ENCODE peak calls at places on chromosomes 6 and 20, in four cellular contexts. One of them, this sample, is unnamed.
A peak's percentile ranks its signal among the peaks of the same experiment; 100 is the strongest.

GRCh38 chr6:101088594-101088993 is 207.5 kb upstream of the ASCC3 start:
- DNase-seq in H9: no peak
- DNase-seq in IMR-90: no peak
- DNase-seq in H1: no peak
- DNase-seq in this sample: no peak

GRCh38 chr6:80338201-80338836 is 231.8 kb downstream of the BCKDHB start:
- DNase-seq in H9: peak; percentile 84
- DNase-seq in IMR-90: peak; percentile 54
- DNase-seq in H1: peak; percentile 64
- DNase-seq in this sample: peak; percentile 83

GRCh38 chr6:22343864-22344263 is 47.0 kb upstream of the PRL start:
- DNase-seq in H9: no peak
- DNase-seq in IMR-90: no peak
- DNase-seq in H1: no peak
- DNase-seq in this sample: peak; percentile 12

GRCh38 chr6:130473886-130474285 is 108.1 kb downstream of the TMEM200A start:
- DNase-seq in H9: no peak
- DNase-seq in IMR-90: peak; percentile 69
- DNase-seq in H1: no peak
- DNase-seq in this sample: no peak

GRCh38 chr6:126535138-126535537 is 195.2 kb downstream of the CENPW start:
- DNase-seq in H9: no peak
- DNase-seq in IMR-90: no peak
- DNase-seq in H1: no peak
- DNase-seq in this sample: no peak

GRCh38 chr20:34164569-34164968 is 52.5 kb upstream of the EIF2S2 start:
- DNase-seq in H9: no peak
- DNase-seq in IMR-90: no peak
- DNase-seq in H1: no peak
- DNase-seq in this sample: no peak

GRCh38 chr6:143276436-143276835 is 174.1 kb downstream of the ADAT2 start:
- DNase-seq in H9: no peak
- DNase-seq in IMR-90: no peak
- DNase-seq in H1: no peak
- DNase-seq in this sample: no peak

GRCh38 chr20:21583486-21584168 is 69.8 kb upstream of the NKX2-2 start:
- DNase-seq in H9: no peak
- DNase-seq in IMR-90: no peak
- DNase-seq in H1: no peak
- DNase-seq in this sample: no peak

GRCh38 chr6:107361568-107362270 is 97.6 kb downstream of the PDSS2 start:
- DNase-seq in H9: no peak
- DNase-seq in IMR-90: peak; percentile 82
- DNase-seq in H1: peak; percentile 13
- DNase-seq in this sample: peak; percentile 27

GRCh38 chr20:4341804-4342560 is 326.6 kb upstream of the RNF24 start:
- DNase-seq in H9: no peak
- DNase-seq in IMR-90: peak; percentile 53
- DNase-seq in H1: no peak
- DNase-seq in this sample: no peak

GRCh38 chr6:167734662-167735497 is 91.8 kb upstream of the AFDN start:
- DNase-seq in H9: no peak
- DNase-seq in IMR-90: no peak
- DNase-seq in H1: no peak
- DNase-seq in this sample: no peak

GRCh38 chr20:36153754-36154695 is 515 bp upstream of the EPB41L1 start:
- DNase-seq in H9: peak; percentile 85
- DNase-seq in IMR-90: peak; percentile 59
- DNase-seq in H1: no peak
- DNase-seq in this sample: peak; percentile 64

GRCh38 chr6:170206931-170207431 is 83.9 kb downstream of the DLL1 start:
- DNase-seq in H9: no peak
- DNase-seq in IMR-90: no peak
- DNase-seq in H1: no peak
- DNase-seq in this sample: no peak

GRCh38 chr20:58813369-58813768 is 37.3 kb downstream of the GNAS-AS1 start:
- DNase-seq in H9: no peak
- DNase-seq in IMR-90: no peak
- DNase-seq in H1: no peak
- DNase-seq in this sample: no peak

GRCh38 chr20:32358883-32359632 is 927 bp downstream of the ASXL1 start:
- DNase-seq in H9: peak; percentile 91
- DNase-seq in IMR-90: peak; percentile 51
- DNase-seq in H1: peak; percentile 75
- DNase-seq in this sample: peak; percentile 87

GRCh38 chr6:5464096-5464885 is 203.0 kb downstream of the FARS2 start:
- DNase-seq in H9: no peak
- DNase-seq in IMR-90: peak; percentile 20
- DNase-seq in H1: no peak
- DNase-seq in this sample: no peak

DNA sequence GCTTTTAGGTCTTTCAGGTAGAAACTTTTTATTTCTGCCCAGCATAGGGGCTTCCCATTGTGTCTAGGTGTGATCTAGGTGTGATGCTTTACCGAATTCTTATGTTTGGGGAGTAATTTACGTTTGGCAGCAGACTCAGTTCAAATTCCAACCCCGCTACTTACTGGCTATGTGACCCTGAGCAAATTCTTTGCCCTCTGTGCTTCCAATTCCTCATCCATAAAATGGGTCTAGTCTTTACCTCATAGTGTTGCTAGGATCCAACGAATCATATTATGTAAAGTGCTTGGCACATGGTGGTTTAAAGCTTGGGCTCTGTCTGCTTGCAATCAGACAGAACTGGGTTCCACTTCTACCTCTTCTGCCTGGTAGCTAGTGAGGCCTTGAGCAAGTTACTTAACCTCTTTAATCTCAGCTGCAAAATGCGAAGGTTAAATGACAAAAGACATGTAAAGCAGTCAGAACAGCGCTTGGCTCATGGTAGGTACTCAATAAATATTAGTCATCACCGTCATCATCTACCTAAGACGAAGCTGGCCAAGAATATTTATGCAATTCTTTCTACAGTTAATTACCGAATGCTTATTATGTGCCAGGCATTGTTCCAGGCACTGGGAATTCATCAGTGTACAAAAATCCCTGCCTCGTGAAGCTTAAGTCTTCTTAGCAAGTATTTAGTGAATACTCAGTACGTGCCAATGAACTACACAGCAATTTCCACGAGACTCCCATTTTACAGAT is 1.0 kb downstream of the NSFL1C start:
- DNase-seq in H9: no peak
- DNase-seq in IMR-90: peak; percentile 5
- DNase-seq in H1: no peak
- DNase-seq in this sample: no peak
- H2BK120ac ChIP-seq in H9: no peak overlapping the region
- H2BK120ac ChIP-seq in IMR-90: no peak overlapping the region
- H2BK120ac ChIP-seq in H1: no peak overlapping the region
- H2BK120ac ChIP-seq in this sample: no peak overlapping the region

GRCh38 chr6:31897612-31898199 is at the start of gene EHMT2:
- DNase-seq in H9: peak; percentile 86
- DNase-seq in IMR-90: peak; percentile 68
- DNase-seq in H1: no peak
- DNase-seq in this sample: peak; percentile 93
- H3K56ac ChIP-seq in H9: no peak within 1 kb of the TSS
- H3K56ac ChIP-seq in IMR-90: peak within 1 kb of the TSS; percentile 80
- H3K56ac ChIP-seq in H1: peak within 1 kb of the TSS; percentile 73
- H3K56ac ChIP-seq in this sample: peak within 1 kb of the TSS; percentile 92

GRCh38 chr6:17599885-17600526 is at the start of gene FAM8A1:
- DNase-seq in H9: peak; percentile 97
- DNase-seq in IMR-90: peak; percentile 80
- DNase-seq in H1: peak; percentile 90
- DNase-seq in this sample: peak; percentile 98

GRCh38 chr6:17596085-17596484 is 4.0 kb upstream of the FAM8A1 start:
- DNase-seq in H9: no peak
- DNase-seq in IMR-90: no peak
- DNase-seq in H1: no peak
- DNase-seq in this sample: no peak

GRCh38 chr6:17602888-17603287 is 2.8 kb downstream of the FAM8A1 start:
- DNase-seq in H9: no peak
- DNase-seq in IMR-90: no peak
- DNase-seq in H1: no peak
- DNase-seq in this sample: no peak

GRCh38 chr6:17601389-17601703 is 1.2 kb downstream of the FAM8A1 start:
- DNase-seq in H9: no peak
- DNase-seq in IMR-90: peak; percentile 5
- DNase-seq in H1: no peak
- DNase-seq in this sample: no peak

DNA sequence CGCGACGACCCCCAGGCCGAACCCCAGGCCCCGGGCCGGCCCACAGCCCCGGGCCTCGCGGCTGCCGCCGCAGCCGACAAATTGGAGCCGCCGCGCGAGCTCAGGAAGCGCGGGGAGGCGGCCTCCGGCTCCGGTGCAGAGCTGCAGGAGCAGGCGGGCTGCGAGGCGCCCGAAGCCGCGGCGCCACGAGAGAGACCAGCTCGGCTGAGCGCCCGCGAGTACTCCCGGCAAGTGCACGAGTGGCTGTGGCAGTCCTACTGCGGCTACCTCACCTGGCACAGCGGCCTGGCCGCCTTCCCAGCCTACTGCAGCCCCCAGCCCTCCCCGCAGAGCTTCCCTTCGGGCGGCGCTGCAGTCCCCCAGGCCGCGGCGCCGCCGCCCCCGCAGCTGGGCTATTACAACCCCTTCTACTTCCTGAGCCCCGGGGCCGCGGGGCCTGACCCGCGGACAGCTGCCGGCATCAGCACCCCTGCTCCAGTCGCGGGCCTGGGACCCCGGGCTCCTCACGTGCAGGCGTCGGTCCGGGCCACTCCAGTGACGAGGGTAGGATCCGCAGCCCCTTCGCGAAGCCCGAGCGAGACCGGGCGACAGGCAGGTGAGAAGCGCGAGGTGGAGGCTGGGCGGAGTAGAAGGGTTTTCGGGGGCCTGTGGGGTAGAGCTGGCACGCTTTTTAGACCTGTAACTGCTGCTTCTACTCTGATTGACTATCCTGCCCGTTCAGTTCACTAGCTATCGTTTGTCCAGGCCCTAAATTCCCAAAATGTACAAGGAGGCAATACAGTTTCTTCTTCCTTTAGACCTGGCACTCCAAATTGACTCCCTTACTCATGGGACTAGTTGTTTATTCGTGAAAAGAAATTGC is 656 bp downstream of the FAM8A1 start:
- DNase-seq in H9: peak; percentile 64
- DNase-seq in IMR-90: peak; percentile 12
- DNase-seq in H1: no peak
- DNase-seq in this sample: peak; percentile 60
- H2BK120ac ChIP-seq in H9: no peak overlapping the region
- H2BK120ac ChIP-seq in IMR-90: no peak overlapping the region
- H2BK120ac ChIP-seq in H1: no peak overlapping the region
- H2BK120ac ChIP-seq in this sample: no peak overlapping the region

DNA sequence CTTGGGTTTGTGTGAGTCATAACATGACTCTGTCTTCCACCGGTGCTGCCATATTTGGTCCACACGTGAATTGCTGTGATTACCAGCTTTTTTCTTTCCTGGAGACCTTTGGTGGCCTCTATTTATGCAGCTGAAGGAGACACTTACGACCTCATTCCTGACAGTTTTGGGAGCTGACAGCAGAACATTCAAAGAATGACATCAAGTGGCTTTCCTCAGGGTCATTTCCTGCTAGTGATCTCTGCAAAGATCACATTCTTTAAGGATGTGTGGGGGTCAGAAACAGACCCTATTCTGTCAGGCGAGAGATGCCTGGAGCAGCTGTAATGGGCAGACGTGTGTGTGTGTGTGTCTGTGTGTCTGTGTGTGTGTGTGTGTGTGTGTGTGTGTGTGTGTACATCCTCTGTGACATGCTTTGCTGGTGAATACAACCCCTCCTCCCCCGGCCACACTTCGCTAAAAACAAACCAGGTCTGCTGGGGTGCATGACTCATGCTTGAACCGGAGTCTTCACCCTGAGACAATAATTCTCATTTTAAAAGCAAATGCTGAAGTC is 115.6 kb downstream of the TMEM170B start:
- DNase-seq in H9: no peak
- DNase-seq in IMR-90: peak; percentile 97
- DNase-seq in H1: peak; percentile 29
- DNase-seq in this sample: peak; percentile 99
- H3K56ac ChIP-seq in H9: no peak overlapping the region
- H3K56ac ChIP-seq in IMR-90: peak overlapping the region; percentile 86
- H3K56ac ChIP-seq in H1: no peak overlapping the region
- H3K56ac ChIP-seq in this sample: peak overlapping the region; percentile 67

This sample was measured in mesendoderm.